ENCODE peak calls at places on chromosomes 3 and 15, in six cellular contexts. One of them, this sample, is unnamed. For H3K4me1, the result is how much of the 10 kb centered on the place peaks cover.

GRCh38 chr15:83516935-83517334 is 69.8 kb downstream of the SH3GL3 start:
- DNase-seq in lower lobe of right lung: no peak
- DNase-seq in suprapubic skin: no peak
- DNase-seq in astrocyte: peak
- DNase-seq in heart right ventricle: no peak
- DNase-seq in K562: peak
- DNase-seq in this sample: no peak

GRCh38 chr3:73622135-73622534 is 2.6 kb downstream of the PDZRN3 start:
- DNase-seq in K562: no peak
- DNase-seq in astrocyte: no peak
- DNase-seq in lower lobe of right lung: no peak
- DNase-seq in heart right ventricle: peak
- DNase-seq in suprapubic skin: no peak
- DNase-seq in this sample: no peak

GRCh38 chr3:180909369-180910127 is 2.9 kb upstream of the FXR1 start:
- DNase-seq in astrocyte: no peak
- DNase-seq in suprapubic skin: no peak
- DNase-seq in lower lobe of right lung: no peak
- DNase-seq in K562: no peak
- DNase-seq in heart right ventricle: no peak
- DNase-seq in this sample: no peak

GRCh38 chr15:57516327-57517026 is 75.2 kb upstream of the MYZAP start:
- DNase-seq in heart right ventricle: no peak
- DNase-seq in suprapubic skin: no peak
- DNase-seq in lower lobe of right lung: no peak
- DNase-seq in K562: no peak
- DNase-seq in astrocyte: no peak
- DNase-seq in this sample: no peak

GRCh38 chr15:82298520-82298919 is 35.9 kb downstream of the SAXO2 start:
- DNase-seq in suprapubic skin: no peak
- DNase-seq in heart right ventricle: no peak
- DNase-seq in K562: no peak
- DNase-seq in lower lobe of right lung: no peak
- DNase-seq in astrocyte: peak
- DNase-seq in this sample: no peak

GRCh38 chr3:17645074-17645698 is 97.2 kb downstream of the TBC1D5 start:
- DNase-seq in K562: peak
- DNase-seq in astrocyte: peak
- DNase-seq in heart right ventricle: no peak
- DNase-seq in lower lobe of right lung: no peak
- DNase-seq in suprapubic skin: no peak
- DNase-seq in this sample: peak

GRCh38 chr3:69212411-69213160 is 90.2 kb upstream of the LMOD3 start:
- DNase-seq in lower lobe of right lung: no peak
- DNase-seq in heart right ventricle: no peak
- DNase-seq in suprapubic skin: no peak
- DNase-seq in astrocyte: peak
- DNase-seq in K562: no peak
- DNase-seq in this sample: no peak

GRCh38 chr3:129185774-129186173 is 2.1 kb upstream of the CNBP start:
- DNase-seq in heart right ventricle: no peak
- DNase-seq in lower lobe of right lung: no peak
- DNase-seq in K562: no peak
- DNase-seq in astrocyte: no peak
- DNase-seq in suprapubic skin: no peak
- DNase-seq in this sample: no peak

GRCh38 chr3:51934991-51935885 is 6.5 kb downstream of the RRP9 start:
- DNase-seq in K562: no peak
- DNase-seq in astrocyte: no peak
- DNase-seq in heart right ventricle: no peak
- DNase-seq in lower lobe of right lung: no peak
- DNase-seq in suprapubic skin: peak
- DNase-seq in this sample: no peak

GRCh38 chr3:107704477-107704876 is 181.7 kb downstream of the BBX start:
- DNase-seq in K562: no peak
- DNase-seq in lower lobe of right lung: no peak
- DNase-seq in astrocyte: peak
- DNase-seq in suprapubic skin: no peak
- DNase-seq in heart right ventricle: no peak
- DNase-seq in this sample: no peak

GRCh38 chr3:141454906-141455602 is 31.8 kb upstream of the RASA2 start:
- DNase-seq in heart right ventricle: no peak
- DNase-seq in K562: peak
- DNase-seq in suprapubic skin: no peak
- DNase-seq in astrocyte: peak
- DNase-seq in lower lobe of right lung: no peak
- DNase-seq in this sample: peak

GRCh38 chr3:146314871-146315270 is 64.0 kb upstream of the PLSCR4 start:
- DNase-seq in suprapubic skin: no peak
- DNase-seq in K562: no peak
- DNase-seq in lower lobe of right lung: no peak
- DNase-seq in astrocyte: peak
- DNase-seq in heart right ventricle: no peak
- DNase-seq in this sample: no peak

GRCh38 chr3:50170689-50171088 is 15.6 kb downstream of the SEMA3F start:
- DNase-seq in K562: peak
- DNase-seq in astrocyte: peak
- DNase-seq in lower lobe of right lung: no peak
- DNase-seq in heart right ventricle: peak
- DNase-seq in suprapubic skin: no peak
- DNase-seq in this sample: no peak

GRCh38 chr3:108100906-108101305 is 10.1 kb upstream of the CD47 start:
- DNase-seq in K562: no peak
- DNase-seq in lower lobe of right lung: no peak
- DNase-seq in heart right ventricle: no peak
- DNase-seq in astrocyte: no peak
- DNase-seq in suprapubic skin: no peak
- DNase-seq in this sample: no peak

GRCh38 chr3:49602877-49603411 is 48.7 kb downstream of the BSN start:
- DNase-seq in K562: no peak
- DNase-seq in astrocyte: no peak
- DNase-seq in suprapubic skin: no peak
- DNase-seq in heart right ventricle: no peak
- DNase-seq in lower lobe of right lung: no peak
- DNase-seq in this sample: no peak

GRCh38 chr3:18469775-18470174 is 44.6 kb upstream of the SATB1 start:
- DNase-seq in heart right ventricle: no peak
- DNase-seq in astrocyte: no peak
- DNase-seq in lower lobe of right lung: no peak
- DNase-seq in K562: no peak
- DNase-seq in suprapubic skin: no peak
- DNase-seq in this sample: no peak

GRCh38 chr15:71078506-71079207 is 36.6 kb upstream of the THSD4 start:
- DNase-seq in astrocyte: no peak
- DNase-seq in heart right ventricle: no peak
- DNase-seq in suprapubic skin: no peak
- DNase-seq in K562: no peak
- DNase-seq in lower lobe of right lung: no peak
- DNase-seq in this sample: no peak

GRCh38 chr3:37592328-37592727 is 269.4 kb upstream of the CTDSPL start:
- DNase-seq in astrocyte: no peak
- DNase-seq in lower lobe of right lung: no peak
- DNase-seq in K562: peak
- DNase-seq in heart right ventricle: no peak
- DNase-seq in suprapubic skin: no peak
- DNase-seq in this sample: no peak

GRCh38 chr3:29057326-29057725 is 223.5 kb upstream of the RBMS3 start:
- DNase-seq in astrocyte: peak
- DNase-seq in suprapubic skin: no peak
- DNase-seq in heart right ventricle: no peak
- DNase-seq in K562: no peak
- DNase-seq in lower lobe of right lung: no peak
- DNase-seq in this sample: no peak

GRCh38 chr3:26967531-26967930 is 345.0 kb downstream of the LRRC3B start:
- DNase-seq in K562: no peak
- DNase-seq in heart right ventricle: no peak
- DNase-seq in astrocyte: no peak
- DNase-seq in suprapubic skin: no peak
- DNase-seq in lower lobe of right lung: no peak
- DNase-seq in this sample: no peak

GRCh38 chr3:69763976-69764851 is 24.9 kb downstream of the MITF start:
- DNase-seq in heart right ventricle: no peak
- DNase-seq in suprapubic skin: no peak
- DNase-seq in astrocyte: peak
- DNase-seq in K562: no peak
- DNase-seq in lower lobe of right lung: no peak
- DNase-seq in this sample: no peak

GRCh38 chr15:43423793-43424192 is 52.9 kb downstream of the TUBGCP4 start:
- DNase-seq in lower lobe of right lung: no peak
- DNase-seq in suprapubic skin: no peak
- DNase-seq in astrocyte: no peak
- DNase-seq in heart right ventricle: no peak
- DNase-seq in K562: no peak
- DNase-seq in this sample: no peak

DNA sequence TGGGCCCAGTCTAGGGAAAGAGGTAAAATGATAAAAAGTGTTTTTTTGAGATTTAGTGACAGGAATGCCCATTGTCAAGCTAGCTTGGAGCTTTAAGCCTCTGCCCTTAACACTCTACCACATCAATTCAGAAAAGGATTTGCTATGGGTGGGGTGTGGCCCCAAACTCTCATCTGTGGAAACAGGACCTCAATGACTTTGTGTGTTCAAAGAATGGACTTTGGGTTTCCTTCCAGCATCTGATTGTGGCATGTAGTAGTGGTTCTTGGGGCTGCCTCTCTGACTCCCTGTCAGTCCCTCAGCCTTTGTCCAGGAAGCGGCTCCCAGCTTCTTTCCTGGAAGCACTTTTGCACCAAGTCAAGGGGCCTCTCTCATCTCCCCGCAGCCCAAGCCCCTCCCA is 56.1 kb downstream of the CCNL1 start:
- DNase-seq in lower lobe of right lung: no peak
- DNase-seq in heart right ventricle: no peak
- DNase-seq in K562: no peak
- DNase-seq in astrocyte: no peak
- DNase-seq in suprapubic skin: no peak
- DNase-seq in this sample: no peak
- H3K27ac ChIP-seq in lower lobe of right lung: no peak
- H3K27ac ChIP-seq in heart right ventricle: peak
- H3K27ac ChIP-seq in K562: no peak
- H3K27ac ChIP-seq in astrocyte: no peak
- H3K27ac ChIP-seq in suprapubic skin: no peak
- H3K27ac ChIP-seq in this sample: no peak

GRCh38 chr15:67098768-67099282 is 33.4 kb downstream of the SMAD3 start:
- DNase-seq in K562: no peak
- DNase-seq in suprapubic skin: no peak
- DNase-seq in lower lobe of right lung: no peak
- DNase-seq in astrocyte: no peak
- DNase-seq in heart right ventricle: no peak
- DNase-seq in this sample: no peak
- H3K4me1 ChIP-seq in K562: under half
- H3K4me1 ChIP-seq in suprapubic skin: half or more
- H3K4me1 ChIP-seq in lower lobe of right lung: half or more
- H3K4me1 ChIP-seq in astrocyte: half or more
- H3K4me1 ChIP-seq in heart right ventricle: under half
- H3K4me1 ChIP-seq in this sample: under half

DNA sequence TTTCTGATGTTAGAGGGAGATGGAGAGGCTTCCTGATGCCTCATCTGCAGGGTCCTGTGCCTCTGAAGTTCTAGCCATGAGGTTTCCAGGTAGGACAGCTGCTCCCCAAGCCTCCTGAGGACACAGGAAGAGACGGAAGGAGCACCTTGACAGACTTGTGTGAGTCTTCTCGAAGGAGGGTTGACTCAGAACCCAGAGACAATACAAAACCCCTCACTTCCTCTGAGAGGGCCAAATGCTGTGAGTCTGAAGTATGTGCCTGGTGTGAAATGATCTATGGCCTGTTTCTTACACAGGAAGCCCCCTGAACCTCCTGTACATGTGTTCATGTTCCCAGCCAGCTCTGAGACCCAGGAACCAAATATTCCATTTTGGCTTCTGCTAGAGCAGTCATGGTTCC is 62.3 kb downstream of the AAGAB start:
- DNase-seq in lower lobe of right lung: no peak
- DNase-seq in suprapubic skin: no peak
- DNase-seq in astrocyte: no peak
- DNase-seq in heart right ventricle: no peak
- DNase-seq in K562: peak
- DNase-seq in this sample: no peak
- H3K27ac ChIP-seq in lower lobe of right lung: no peak
- H3K27ac ChIP-seq in suprapubic skin: no peak
- H3K27ac ChIP-seq in astrocyte: no peak
- H3K27ac ChIP-seq in heart right ventricle: peak
- H3K27ac ChIP-seq in K562: no peak
- H3K27ac ChIP-seq in this sample: no peak

GRCh38 chr15:77395013-77395774 is 24.7 kb downstream of the PEAK1 start:
- DNase-seq in K562: no peak
- DNase-seq in heart right ventricle: no peak
- DNase-seq in lower lobe of right lung: no peak
- DNase-seq in suprapubic skin: no peak
- DNase-seq in astrocyte: no peak
- DNase-seq in this sample: no peak

GRCh38 chr15:77396692-77397091 is 23.2 kb downstream of the PEAK1 start:
- DNase-seq in suprapubic skin: no peak
- DNase-seq in astrocyte: no peak
- DNase-seq in heart right ventricle: no peak
- DNase-seq in lower lobe of right lung: no peak
- DNase-seq in K562: no peak
- DNase-seq in this sample: no peak

GRCh38 chr15:77392762-77393470 is 27.0 kb downstream of the PEAK1 start:
- DNase-seq in suprapubic skin: no peak
- DNase-seq in heart right ventricle: no peak
- DNase-seq in astrocyte: no peak
- DNase-seq in K562: no peak
- DNase-seq in lower lobe of right lung: no peak
- DNase-seq in this sample: no peak

GRCh38 chr15:77391372-77391951 is 28.4 kb downstream of the PEAK1 start:
- DNase-seq in K562: no peak
- DNase-seq in heart right ventricle: no peak
- DNase-seq in suprapubic skin: no peak
- DNase-seq in lower lobe of right lung: no peak
- DNase-seq in astrocyte: no peak
- DNase-seq in this sample: no peak

GRCh38 chr15:77393471-77393840 is 26.4 kb downstream of the PEAK1 start:
- DNase-seq in K562: no peak
- DNase-seq in heart right ventricle: no peak
- DNase-seq in astrocyte: peak
- DNase-seq in suprapubic skin: no peak
- DNase-seq in lower lobe of right lung: no peak
- DNase-seq in this sample: no peak
- H3K4me1 ChIP-seq in K562: under half
- H3K4me1 ChIP-seq in heart right ventricle: under half
- H3K4me1 ChIP-seq in astrocyte: under half
- H3K4me1 ChIP-seq in suprapubic skin: under half
- H3K4me1 ChIP-seq in lower lobe of right lung: under half
- H3K4me1 ChIP-seq in this sample: under half

DNA sequence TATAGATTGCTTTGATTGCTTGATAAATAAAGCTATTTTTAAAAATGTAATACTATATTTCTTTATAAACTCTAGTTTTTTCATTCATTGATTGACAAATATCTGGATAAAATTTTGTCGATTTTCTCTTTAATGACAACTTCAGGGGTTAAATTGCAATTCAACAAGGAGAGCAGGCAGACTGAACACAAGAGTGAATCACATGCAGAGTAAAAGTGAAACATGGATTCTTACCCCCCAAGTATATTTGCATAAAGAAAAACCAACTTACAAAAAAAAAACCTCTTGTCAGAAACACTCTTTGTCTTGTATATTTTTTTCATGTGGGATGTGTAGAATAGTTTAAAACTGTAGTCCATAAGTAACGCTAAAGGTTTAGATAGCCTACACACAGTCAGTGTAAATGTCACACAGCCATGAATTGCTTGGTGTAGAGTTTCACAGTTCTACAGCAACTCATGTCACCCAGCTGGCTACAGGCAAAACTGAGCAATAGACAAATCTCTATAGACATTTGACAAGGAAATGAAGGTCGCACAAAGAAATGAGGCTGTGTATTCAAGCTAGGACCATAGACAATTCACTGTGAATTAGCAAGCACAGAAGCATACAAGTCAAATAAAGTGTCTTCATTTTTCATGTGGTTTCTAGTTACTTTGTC is 141.6 kb downstream of the THRB start:
- DNase-seq in suprapubic skin: no peak
- DNase-seq in K562: no peak
- DNase-seq in heart right ventricle: no peak
- DNase-seq in astrocyte: no peak
- DNase-seq in lower lobe of right lung: no peak
- DNase-seq in this sample: no peak
- H3K27ac ChIP-seq in suprapubic skin: no peak
- H3K27ac ChIP-seq in K562: peak
- H3K27ac ChIP-seq in heart right ventricle: no peak
- H3K27ac ChIP-seq in astrocyte: no peak
- H3K27ac ChIP-seq in lower lobe of right lung: no peak
- H3K27ac ChIP-seq in this sample: no peak